ENCODE peak calls at places on chromosomes 1 and 21, in seven cellular contexts. C is fibroblast of lung, H is GM06990, X is PC-3, W is body of pancreas, Y is heart right ventricle, T is hepatocyte. V is an unnamed sample.

GRCh38 chr1:176379626-176380339 is 83.2 kb upstream of the PAPPA2 start:
- DNase-seq in Y (no peak), X (peak; percentile 8), C (no peak), W (no peak), T (peak; percentile 22), H (no peak), V (no peak)

GRCh38 chr1:156177918-156178654 is 15.8 kb upstream of the SLC25A44 start:
- DNase-seq in C (no peak), T (no peak), X (no peak), Y (no peak), H (no peak), W (no peak), V (no peak)

GRCh38 chr1:82818596-82818995 is 1017.9 kb downstream of the ADGRL2 start:
- DNase-seq in X (no peak), W (no peak), Y (no peak), C (no peak), T (no peak), H (no peak), V (no peak)

GRCh38 chr1:35243681-35244080 is 24.8 kb upstream of the ZMYM4 start:
- DNase-seq in Y (no peak), X (peak; percentile 6), W (no peak), H (no peak), C (no peak), T (peak; percentile 69), V (no peak)

GRCh38 chr21:45041351-45041805 is 33.0 kb upstream of the ADARB1 start:
- DNase-seq in T (peak; percentile 50), Y (no peak), H (no peak), X (no peak), C (peak; percentile 40), W (peak; percentile 23), V (no peak)

GRCh38 chr1:48776400-48777218 is at the start of gene BEND5:
- DNase-seq in H (no peak), T (peak; percentile 78), W (peak; percentile 54), C (peak; percentile 66), X (peak; percentile 18), Y (peak; percentile 59), V (peak; percentile 19)

GRCh38 chr1:88608139-88608943 is 75.7 kb upstream of the PKN2 start:
- DNase-seq in Y (no peak), W (no peak), T (peak; percentile 42), H (no peak), X (peak; percentile 71), C (peak; percentile 17), V (no peak)

GRCh38 chr1:118842462-118843201 is 145.5 kb downstream of the TBX15 start:
- DNase-seq in H (no peak), X (peak; percentile 11), T (peak; percentile 35), C (no peak), Y (no peak), W (no peak), V (no peak)

GRCh38 chr1:183635112-183635605 is 424 bp downstream of the ARPC5 start:
- DNase-seq in H (no peak), T (peak; percentile 65), Y (peak; percentile 39), W (peak; percentile 49), C (peak; percentile 20), X (no peak), V (no peak)

GRCh38 chr1:50047916-50048694 is 24.4 kb upstream of the AGBL4 start:
- DNase-seq in C (no peak), T (no peak), X (no peak), Y (no peak), H (no peak), W (peak; percentile 29), V (no peak)

GRCh38 chr1:23449918-23450317 is 25.4 kb upstream of the TCEA3 start:
- DNase-seq in C (no peak), T (no peak), W (peak; percentile 34), H (no peak), Y (peak; percentile 40), X (no peak), V (no peak)

GRCh38 chr1:151106891-151107290 is 36.3 kb downstream of the GABPB2 start:
- DNase-seq in C (peak; percentile 46), W (no peak), H (no peak), Y (no peak), T (no peak), X (peak; percentile 29), V (no peak)

GRCh38 chr1:43853161-43853921 is 80.3 kb upstream of the ARTN start:
- DNase-seq in T (no peak), C (peak; percentile 89), H (peak; percentile 52), X (peak; percentile 36), W (peak; percentile 29), Y (peak; percentile 37), V (no peak)

GRCh38 chr1:239951518-239952130 is 140.1 kb upstream of the FMN2 start:
- DNase-seq in C (peak; percentile 57), T (peak; percentile 89), X (peak; percentile 90), Y (peak; percentile 55), H (no peak), W (peak; percentile 75), V (peak; percentile 34)

GRCh38 chr1:42008264-42008663 is 89.5 kb upstream of the HIVEP3 start:
- DNase-seq in Y (no peak), X (no peak), H (no peak), W (no peak), T (no peak), C (no peak), V (no peak)

GRCh38 chr1:245216356-245217110 is 61.7 kb downstream of the KIF26B start:
- DNase-seq in H (no peak), X (no peak), W (no peak), T (no peak), Y (no peak), C (no peak), V (no peak)

GRCh38 chr1:119909890-119910596 is 13.7 kb upstream of the ADAM30 start:
- DNase-seq in Y (no peak), C (no peak), W (no peak), T (no peak), X (no peak), H (no peak), V (no peak)

GRCh38 chr21:46161800-46162592 is 6.6 kb upstream of the FTCD start:
- DNase-seq in Y (no peak), W (no peak), T (peak; percentile 2), X (no peak), H (peak; percentile 9), C (no peak), V (no peak)

GRCh38 chr1:54499097-54500029 is 48.7 kb upstream of the ACOT11 start:
- DNase-seq in Y (no peak), W (peak; percentile 44), T (peak; percentile 78), X (peak; percentile 54), H (no peak), C (peak; percentile 56), V (no peak)

GRCh38 chr1:5595531-5596170 is 396.6 kb downstream of the NPHP4 start:
- DNase-seq in C (no peak), Y (no peak), H (no peak), T (no peak), X (no peak), W (no peak), V (no peak)

GRCh38 chr1:30488324-30488913 is 235.0 kb downstream of the MATN1 start:
- DNase-seq in W (no peak), T (no peak), X (no peak), C (no peak), Y (no peak), H (no peak), V (no peak)

GRCh38 chr1:30492451-30492850 is 230.9 kb downstream of the MATN1 start:
- DNase-seq in X (no peak), H (no peak), T (no peak), W (no peak), Y (no peak), C (no peak), V (no peak)

GRCh38 chr1:30490554-30491053 is 232.8 kb downstream of the MATN1 start:
- DNase-seq in H (no peak), X (no peak), Y (no peak), W (no peak), C (no peak), T (no peak), V (no peak)

GRCh38 chr1:30489737-30490389 is 233.5 kb downstream of the MATN1 start:
- DNase-seq in Y (no peak), X (no peak), W (no peak), T (no peak), C (no peak), H (no peak), V (no peak)

DNA sequence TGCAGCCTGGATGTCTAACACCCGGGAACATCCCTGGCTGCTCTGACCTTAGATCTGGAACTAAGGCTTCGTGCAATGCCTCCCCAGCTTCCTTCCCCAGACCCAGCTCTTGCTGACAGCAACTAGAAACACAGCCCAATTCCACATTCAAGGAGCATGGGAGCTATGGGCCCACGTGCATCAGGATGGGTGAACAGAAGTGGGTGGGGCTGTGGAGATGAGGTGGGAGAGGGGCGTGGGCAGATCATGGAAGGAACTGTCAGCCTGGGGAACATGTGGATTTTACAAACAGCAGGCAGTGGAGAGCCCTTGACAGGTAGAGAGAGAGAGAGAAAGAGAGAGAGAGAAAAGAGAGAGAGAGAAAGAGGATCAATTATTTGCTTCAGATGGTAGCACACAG is 231.6 kb downstream of the MATN1 start:
- DNase-seq in W (no peak), X (no peak), C (no peak), T (no peak), H (no peak), Y (no peak), V (no peak)
- TF ChIP-seq CTCF in W (no peak), X (no peak), C (no peak), T (no peak), H (no peak), Y (no peak), V (no peak)

DNA sequence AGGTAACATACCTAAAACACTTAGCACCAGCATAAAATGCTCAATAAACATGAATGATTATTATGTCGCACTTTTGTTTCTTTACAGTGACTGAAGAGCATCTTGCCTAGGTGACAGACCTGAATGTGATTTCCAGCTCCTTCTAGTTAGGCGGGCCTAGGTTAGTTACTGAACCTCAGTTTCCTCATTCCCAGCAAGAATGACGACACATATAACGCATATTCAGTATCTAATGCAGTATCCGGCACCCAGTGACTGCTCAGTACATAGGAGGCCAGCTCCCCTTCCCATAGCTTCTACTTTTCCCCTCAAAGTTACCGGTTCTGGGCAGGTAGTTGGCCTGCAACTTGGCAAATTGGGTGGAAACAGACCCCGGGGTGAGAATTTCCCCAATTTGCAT is 763 bp downstream of the AUNIP start:
- DNase-seq in W (no peak), H (no peak), T (no peak), X (peak; percentile 8), C (no peak), Y (no peak), V (no peak)
- H3K4me3 ChIP-seq in W (no peak overlapping the region), H (peak overlapping the region; percentile 91), T (peak overlapping the region; percentile 78), X (peak overlapping the region; percentile 79), C (peak overlapping the region; percentile 74), Y (peak overlapping the region; percentile 30), V (peak overlapping the region; percentile 64)

GRCh38 chr1:230581446-230582079 is 60.7 kb upstream of the COG2 start:
- DNase-seq in T (no peak), Y (no peak), W (no peak), X (peak; percentile 33), C (no peak), H (no peak), V (no peak)
- TF ChIP-seq CTCF in T (no peak), Y (no peak), W (no peak), X (peak; percentile 56), C (no peak), H (peak; percentile 15), V (peak; percentile 17)

DNA sequence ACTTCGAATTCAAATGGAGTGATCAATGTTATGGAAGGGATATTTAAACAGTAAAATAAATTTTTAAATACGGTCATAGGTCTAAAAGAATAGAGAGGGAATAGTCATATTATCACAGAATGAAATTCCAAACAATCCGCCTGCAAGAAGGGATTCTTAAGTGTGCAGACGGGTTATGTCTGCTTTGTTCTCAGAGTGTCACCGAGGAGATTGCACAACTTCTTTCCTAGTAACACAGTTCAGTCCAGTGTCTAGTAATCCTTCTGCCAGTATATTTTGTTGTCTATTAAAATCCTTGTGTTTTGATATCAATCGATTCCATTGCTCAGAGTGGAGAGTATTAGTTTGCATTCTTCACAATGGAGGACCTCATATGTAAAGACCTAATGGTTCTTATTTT is 48.4 kb downstream of the LRRC53 start:
- DNase-seq in H (no peak), X (no peak), W (no peak), C (peak; percentile 6), Y (no peak), T (no peak), V (no peak)
- H3K4me3 ChIP-seq in H (no peak overlapping the region), X (no peak overlapping the region), W (no peak overlapping the region), C (no peak overlapping the region), Y (no peak overlapping the region), T (no peak overlapping the region), V (no peak overlapping the region)